ENCODE peak calls at places on chromosomes 11 and 22, in four cellular contexts. G is prostate gland, M is Panc1, B is psoas muscle. T is an unnamed sample.
A peak's percentile ranks its signal among the peaks of the same experiment; 100 is the strongest.

GRCh38 chr22:27100789-27101188 is 443.4 kb downstream of the MIAT start:
- DNase-seq in G (no peak), M (no peak), B (no peak), T (no peak)

GRCh38 chr11:33893711-33894401 is 2.0 kb upstream of the LMO2 start:
- DNase-seq in G (no peak), M (no peak), B (no peak), T (no peak)

GRCh38 chr11:34160049-34160721 is 54.8 kb downstream of the NAT10 start:
- DNase-seq in G (no peak), M (no peak), B (no peak), T (no peak)

GRCh38 chr11:64153831-64154230 is 12.1 kb downstream of the MACROD1 start:
- DNase-seq in G (no peak), M (no peak), B (no peak), T (no peak)

GRCh38 chr11:85815186-85815911 is 4.4 kb upstream of the SYTL2 start:
- DNase-seq in G (no peak), M (no peak), B (no peak), T (no peak)

GRCh38 chr11:44454686-44455085 is 110.8 kb upstream of the CD82 start:
- DNase-seq in G (no peak), M (no peak), B (no peak), T (no peak)

GRCh38 chr11:44997566-44997965 is 46.9 kb upstream of the TP53I11 start:
- DNase-seq in G (no peak), M (no peak), B (no peak), T (no peak)

GRCh38 chr22:46657655-46657953 is 37.4 kb downstream of the GRAMD4 start:
- DNase-seq in G (no peak), M (no peak), B (no peak), T (no peak)

GRCh38 chr11:110519816-110520215 is 90.1 kb downstream of the FDX1 start:
- DNase-seq in G (no peak), M (no peak), B (no peak), T (no peak)

GRCh38 chr22:34972498-34972897 is 93.5 kb upstream of the ISX start:
- DNase-seq in G (no peak), M (no peak), B (no peak), T (no peak)

GRCh38 chr11:1205121-1205986 is 17.5 kb upstream of the MUC5B start:
- DNase-seq in G (no peak), M (no peak), B (no peak), T (no peak)

GRCh38 chr11:27293500-27294417 is 69.3 kb downstream of the CCDC34 start:
- DNase-seq in G (no peak), M (no peak), B (no peak), T (no peak)

GRCh38 chr11:119773016-119773415 is 44.0 kb upstream of the NECTIN1 start:
- DNase-seq in G (no peak), M (no peak), B (peak; percentile 4), T (no peak)

GRCh38 chr11:93267383-93267782 is 63.2 kb upstream of the DEUP1 start:
- DNase-seq in G (no peak), M (no peak), B (no peak), T (no peak)

GRCh38 chr22:36343070-36343719 is 44.6 kb downstream of the MYH9 start:
- DNase-seq in G (no peak), M (no peak), B (no peak), T (no peak)

GRCh38 chr22:29524440-29525191 is 28.9 kb downstream of the THOC5 start:
- DNase-seq in G (peak; percentile 57), M (peak; percentile 10), B (no peak), T (no peak)

GRCh38 chr11:118156531-118157185 is 4.0 kb upstream of the SCN4B start:
- DNase-seq in G (no peak), M (no peak), B (no peak), T (no peak)

GRCh38 chr11:34830648-34831047 is 85.5 kb downstream of the APIP start:
- DNase-seq in G (no peak), M (no peak), B (no peak), T (no peak)

GRCh38 chr11:12410006-12410728 is 32.8 kb downstream of the PARVA start:
- DNase-seq in G (no peak), M (no peak), B (no peak), T (no peak)
- TF ChIP-seq CTCF in G (no peak), M (peak; percentile 46), B (no peak), T (no peak)

GRCh38 chr22:45462034-45462655 is 40.5 kb upstream of the FBLN1 start:
- DNase-seq in G (no peak), M (no peak), B (peak; percentile 32), T (no peak)
- TF ChIP-seq CTCF in G (no peak), M (no peak), B (no peak), T (no peak)

DNA sequence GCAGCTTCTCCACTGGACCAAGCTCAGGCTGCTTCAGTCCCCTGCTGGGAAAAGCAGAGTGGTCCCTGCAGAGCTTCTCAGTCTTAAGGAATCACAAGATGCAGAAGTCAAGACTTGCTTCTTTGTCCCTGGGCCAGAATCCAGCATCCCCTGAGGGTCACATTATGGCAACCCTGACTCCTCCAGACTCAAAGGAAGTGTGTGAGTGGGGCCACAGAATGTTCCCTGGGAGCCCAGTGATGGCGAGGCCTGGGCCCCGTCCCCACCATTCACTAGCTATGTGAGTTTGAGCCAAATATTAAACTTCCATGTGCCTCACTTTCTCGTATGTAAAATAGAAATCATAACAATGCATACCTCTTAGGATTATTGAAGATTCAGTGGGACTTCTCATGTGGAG is 122.2 kb upstream of the NCAM1 start:
- DNase-seq in G (no peak), M (no peak), B (no peak), T (no peak)
- TF ChIP-seq CTCF in G (no peak), M (no peak), B (no peak), T (no peak)

DNA sequence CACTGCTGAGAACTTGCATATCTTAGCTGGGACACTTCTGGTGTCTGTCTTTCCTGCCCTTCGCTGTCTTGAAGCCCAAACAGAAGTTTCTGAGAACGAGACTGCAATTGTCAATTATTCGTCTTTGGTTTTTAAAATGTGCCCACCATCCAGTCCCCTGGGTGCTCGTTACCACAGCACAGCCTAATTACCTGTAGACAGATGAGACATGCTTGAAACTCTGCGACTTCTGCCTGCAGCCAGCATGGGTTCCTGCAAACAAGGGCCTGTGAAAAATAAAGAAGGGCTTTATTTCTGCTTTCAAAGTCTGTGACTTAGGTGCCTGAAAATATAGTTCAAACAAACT is 20.6 kb upstream of the GRAMD1B start:
- DNase-seq in G (no peak), M (no peak), B (no peak), T (no peak)
- TF ChIP-seq CTCF in G (no peak), M (no peak), B (no peak), T (no peak)

DNA sequence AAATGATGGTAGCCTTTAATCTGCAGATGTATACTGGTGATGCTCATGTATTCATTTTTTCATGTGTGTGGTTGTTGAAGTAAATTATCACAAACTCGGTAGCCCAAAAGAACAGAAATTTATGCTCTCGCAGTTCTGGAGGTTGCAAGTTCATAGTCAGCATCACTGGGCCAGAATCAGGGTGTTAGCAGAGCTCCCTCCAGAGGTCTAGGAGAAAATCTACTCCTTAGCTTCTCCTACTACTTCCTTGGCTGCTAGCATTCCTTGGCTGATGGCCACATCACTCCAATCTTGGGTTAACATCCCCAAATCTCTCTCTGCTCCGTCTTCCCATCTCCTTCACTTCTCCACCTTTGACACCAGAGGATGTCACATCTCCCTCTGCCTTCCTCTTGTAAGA is 45.3 kb upstream of the GALNT18 start:
- DNase-seq in G (no peak), M (no peak), B (no peak), T (no peak)
- TF ChIP-seq CTCF in G (no peak), M (peak; percentile 53), B (no peak), T (no peak)

DNA sequence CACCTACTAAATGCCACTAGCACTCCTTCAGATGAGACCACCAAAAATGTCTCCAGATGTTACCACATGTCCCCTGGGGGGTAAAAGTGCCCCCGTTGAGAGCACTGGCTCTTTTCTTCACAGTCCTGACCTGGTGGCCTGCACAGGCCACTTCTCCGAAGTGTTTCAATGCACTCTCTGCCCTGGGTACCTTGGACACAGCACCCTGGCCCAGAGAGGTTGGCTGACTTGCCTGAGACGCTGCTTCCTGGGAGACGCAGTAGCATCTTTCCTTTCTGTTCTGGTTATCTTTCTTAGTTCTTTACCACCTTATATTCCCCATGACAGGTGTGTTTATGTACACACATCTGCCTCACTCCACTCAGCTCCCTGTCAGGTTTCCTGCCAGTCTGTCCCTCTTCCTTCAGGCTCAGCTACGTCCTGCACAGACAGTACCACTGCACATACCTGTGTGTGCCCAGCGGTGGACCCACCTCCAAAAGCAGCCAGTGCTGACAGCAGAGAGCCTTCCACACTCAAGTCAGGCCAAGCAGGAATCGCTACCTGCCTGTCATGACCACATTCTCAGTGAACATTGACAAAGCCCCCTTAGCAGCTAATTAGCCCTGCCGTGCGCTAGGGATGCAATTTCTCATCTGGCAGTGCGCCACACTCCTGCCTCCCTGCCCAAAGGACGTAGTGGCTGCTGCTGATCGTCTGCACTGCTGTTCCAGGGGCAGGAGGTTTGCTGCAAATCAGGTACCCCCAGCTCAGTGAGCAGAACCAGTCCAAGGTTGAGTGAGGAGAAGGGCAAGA is 39.0 kb downstream of the FAM83F start:
- DNase-seq in G (no peak), M (no peak), B (no peak), T (no peak)
- TF ChIP-seq CTCF in G (no peak), M (no peak), B (no peak), T (no peak)